ENCODE peak calls at places on chromosomes 1 and 21, in five cellular contexts. P is HCT116; T is effector memory CD4-positive, alpha-beta T cell; U is NCI-H146; I is HEK293T. D is an unnamed sample.

GRCh38 chr1:1073743-1074587 is at the start of gene RNF223:
- DNase-seq in P (peak), T (no peak), U (peak), I (no peak), D (no peak)

GRCh38 chr1:9239622-9240401 is 5.2 kb downstream of the H6PD start:
- DNase-seq in P (no peak), T (peak), U (no peak), I (no peak), D (no peak)

GRCh38 chr1:244088161-244088560 is 37.1 kb downstream of the ZBTB18 start:
- DNase-seq in P (no peak), T (no peak), U (no peak), I (no peak), D (no peak)

GRCh38 chr1:75233302-75233929 is 99.2 kb downstream of the LHX8 start:
- DNase-seq in P (peak), T (no peak), U (peak), I (peak), D (no peak)

GRCh38 chr21:30340714-30341573 is 3.5 kb upstream of the KRTAP27-1 start:
- DNase-seq in P (peak), T (no peak), U (peak), I (peak), D (peak)

GRCh38 chr1:48105167-48105566 is 108.0 kb upstream of the TRABD2B start:
- DNase-seq in P (no peak), T (no peak), U (no peak), I (no peak), D (no peak)

GRCh38 chr1:228403231-228403631 is 3.4 kb downstream of the TRIM11 start:
- DNase-seq in P (no peak), T (no peak), U (no peak), I (no peak), D (no peak)

GRCh38 chr1:170424346-170424745 is 107.6 kb upstream of the GORAB start:
- DNase-seq in P (no peak), T (no peak), U (no peak), I (no peak), D (no peak)

GRCh38 chr1:65470766-65471165 is 50.3 kb downstream of the LEPR start:
- DNase-seq in P (no peak), T (no peak), U (no peak), I (peak), D (no peak)

GRCh38 chr1:147669475-147670318 is 627 bp downstream of the ACP6 start:
- DNase-seq in P (no peak), T (peak), U (peak), I (peak), D (peak)

GRCh38 chr1:184695023-184695422 is 59.6 kb downstream of the EDEM3 start:
- DNase-seq in P (no peak), T (no peak), U (no peak), I (no peak), D (no peak)

GRCh38 chr1:153526132-153526543 is 9.7 kb downstream of the S100A6 start:
- DNase-seq in P (no peak), T (no peak), U (peak), I (no peak), D (no peak)

GRCh38 chr1:156775799-156776198 is 8.5 kb downstream of the PRCC start:
- DNase-seq in P (no peak), T (no peak), U (no peak), I (no peak), D (no peak)

GRCh38 chr1:40692429-40692905 is 963 bp downstream of the NFYC start:
- DNase-seq in P (no peak), T (no peak), U (peak), I (peak), D (no peak)

GRCh38 chr21:42189860-42190491 is 29.0 kb upstream of the ABCG1 start:
- DNase-seq in P (no peak), T (no peak), U (no peak), I (no peak), D (no peak)

GRCh38 chr1:119590377-119590776 is 57.7 kb downstream of the ZNF697 start:
- DNase-seq in P (no peak), T (no peak), U (no peak), I (no peak), D (no peak)

GRCh38 chr21:32083175-32083574 is 195.7 kb downstream of the MIS18A start:
- DNase-seq in P (no peak), T (no peak), U (peak), I (no peak), D (no peak)

GRCh38 chr1:222090103-222090502 is 348.2 kb upstream of the DUSP10 start:
- DNase-seq in P (no peak), T (no peak), U (no peak), I (no peak), D (no peak)

GRCh38 chr1:16055613-16056520 is 12.3 kb downstream of the CLCNKB start:
- DNase-seq in P (peak), T (peak), U (peak), I (peak), D (peak)

GRCh38 chr1:115052454-115053083 is 22.9 kb downstream of the TSHB start:
- DNase-seq in P (peak), T (peak), U (peak), I (peak), D (peak)

GRCh38 chr1:204673909-204674701 is 11.4 kb downstream of the LRRN2 start:
- DNase-seq in P (no peak), T (no peak), U (peak), I (no peak), D (no peak)

GRCh38 chr1:204731997-204732396 is 46.5 kb upstream of the LRRN2 start:
- DNase-seq in P (no peak), T (no peak), U (no peak), I (no peak), D (no peak)

GRCh38 chr21:45935628-45936027 is 45.9 kb upstream of the COL6A1 start:
- DNase-seq in P (no peak), T (no peak), U (no peak), I (no peak), D (no peak)

GRCh38 chr21:15730484-15731242 is 881 bp downstream of the USP25 start:
- DNase-seq in P (no peak), T (no peak), U (no peak), I (no peak), D (no peak)

GRCh38 chr1:246166841-246167240 is 340.2 kb downstream of the SMYD3 start:
- DNase-seq in P (no peak), T (no peak), U (peak), I (no peak), D (no peak)

GRCh38 chr1:222893255-222893654 is 78.4 kb downstream of the DISP1 start:
- DNase-seq in P (no peak), T (no peak), U (no peak), I (no peak), D (no peak)

GRCh38 chr1:234583755-234584430 is 26.1 kb downstream of the IRF2BP2 start:
- DNase-seq in P (no peak), T (no peak), U (no peak), I (no peak), D (no peak)

GRCh38 chr21:46005081-46005480 is 23.5 kb downstream of the COL6A1 start:
- DNase-seq in P (no peak), T (no peak), U (no peak), I (no peak), D (no peak)

GRCh38 chr1:224168859-224169380 is 14.1 kb upstream of the DEGS1 start:
- DNase-seq in P (no peak), T (no peak), U (no peak), I (no peak), D (no peak)

GRCh38 chr1:205186191-205186590 is 25.3 kb downstream of the DSTYK start:
- DNase-seq in P (no peak), T (no peak), U (no peak), I (no peak), D (no peak)

GRCh38 chr1:227268943-227269342 is 49.3 kb downstream of the CDC42BPA start:
- DNase-seq in P (no peak), T (no peak), U (no peak), I (no peak), D (no peak)

GRCh38 chr1:179926494-179927205 is 28.0 kb upstream of the CEP350 start:
- DNase-seq in P (no peak), T (no peak), U (no peak), I (no peak), D (no peak)

GRCh38 chr1:107555578-107555977 is 409.4 kb downstream of the VAV3 start:
- DNase-seq in P (no peak), T (no peak), U (no peak), I (no peak), D (no peak)

GRCh38 chr1:67748147-67748546 is 63.1 kb downstream of the GADD45A start:
- DNase-seq in P (no peak), T (no peak), U (no peak), I (no peak), D (no peak)

GRCh38 chr1:228141082-228141870 is 1.2 kb downstream of the GUK1 start:
- DNase-seq in P (no peak), T (no peak), U (peak), I (no peak), D (no peak)

GRCh38 chr1:113804421-113805255 is 7.6 kb downstream of the RSBN1 start:
- DNase-seq in P (peak), T (no peak), U (no peak), I (peak), D (no peak)

GRCh38 chr1:241658081-241658793 is 6.2 kb downstream of the WDR64 start:
- DNase-seq in P (no peak), T (no peak), U (no peak), I (no peak), D (no peak)

GRCh38 chr1:3785458-3786157 is 10.7 kb downstream of the LRRC47 start:
- DNase-seq in P (no peak), T (no peak), U (no peak), I (peak), D (no peak)

GRCh38 chr1:156448134-156448967 is 52.2 kb downstream of the MEF2D start:
- DNase-seq in P (no peak), T (no peak), U (no peak), I (no peak), D (no peak)

GRCh38 chr1:224198572-224198971 is 15.5 kb downstream of the DEGS1 start:
- DNase-seq in P (no peak), T (no peak), U (no peak), I (no peak), D (no peak)